ENCODE peak calls at places on chromosomes 11 and 22, in seven cellular contexts. One of them, this sample, is unnamed.

GRCh38 chr11:102446606-102447005 is 6.0 kb downstream of the TMEM123 start:
- DNase-seq in NCI-H1092: no peak
- DNase-seq in activated T-helper 1 cell treated with Interleukin-2 at 50 U/mL for 16 hours: no peak
- DNase-seq in NCI-H187: no peak
- DNase-seq in H1: no peak
- DNase-seq in lower leg skin: no peak
- DNase-seq in naive thymus-derived CD4-positive, alpha-beta T cell: no peak
- DNase-seq in this sample: no peak

GRCh38 chr22:44676441-44677298 is 25.3 kb upstream of the PRR5 start:
- DNase-seq in NCI-H1092: no peak
- DNase-seq in activated T-helper 1 cell treated with Interleukin-2 at 50 U/mL for 16 hours: no peak
- DNase-seq in NCI-H187: no peak
- DNase-seq in H1: no peak
- DNase-seq in lower leg skin: no peak
- DNase-seq in naive thymus-derived CD4-positive, alpha-beta T cell: no peak
- DNase-seq in this sample: no peak

GRCh38 chr11:61860054-61860903 is 31.1 kb downstream of the FADS3 start:
- DNase-seq in NCI-H1092: no peak
- DNase-seq in activated T-helper 1 cell treated with Interleukin-2 at 50 U/mL for 16 hours: no peak
- DNase-seq in NCI-H187: no peak
- DNase-seq in H1: no peak
- DNase-seq in lower leg skin: no peak
- DNase-seq in naive thymus-derived CD4-positive, alpha-beta T cell: no peak
- DNase-seq in this sample: no peak

GRCh38 chr11:69080361-69080973 is 31.7 kb downstream of the TPCN2 start:
- DNase-seq in NCI-H1092: no peak
- DNase-seq in activated T-helper 1 cell treated with Interleukin-2 at 50 U/mL for 16 hours: peak; percentile 18
- DNase-seq in NCI-H187: no peak
- DNase-seq in H1: no peak
- DNase-seq in lower leg skin: no peak
- DNase-seq in naive thymus-derived CD4-positive, alpha-beta T cell: no peak
- DNase-seq in this sample: peak; percentile 24

GRCh38 chr11:117950320-117950719 is 21.1 kb upstream of the TMPRSS13 start:
- DNase-seq in NCI-H1092: no peak
- DNase-seq in activated T-helper 1 cell treated with Interleukin-2 at 50 U/mL for 16 hours: peak; percentile 44
- DNase-seq in NCI-H187: no peak
- DNase-seq in H1: no peak
- DNase-seq in lower leg skin: peak; percentile 50
- DNase-seq in naive thymus-derived CD4-positive, alpha-beta T cell: peak; percentile 84
- DNase-seq in this sample: peak; percentile 79

GRCh38 chr11:111361082-111361801 is 17.8 kb downstream of the POU2AF1 start:
- DNase-seq in NCI-H1092: no peak
- DNase-seq in activated T-helper 1 cell treated with Interleukin-2 at 50 U/mL for 16 hours: no peak
- DNase-seq in NCI-H187: no peak
- DNase-seq in H1: no peak
- DNase-seq in lower leg skin: no peak
- DNase-seq in naive thymus-derived CD4-positive, alpha-beta T cell: no peak
- DNase-seq in this sample: no peak

GRCh38 chr11:64729851-64730382 is 6.9 kb upstream of the NRXN2 start:
- DNase-seq in NCI-H1092: no peak
- DNase-seq in activated T-helper 1 cell treated with Interleukin-2 at 50 U/mL for 16 hours: no peak
- DNase-seq in NCI-H187: peak; percentile 7
- DNase-seq in H1: no peak
- DNase-seq in lower leg skin: no peak
- DNase-seq in naive thymus-derived CD4-positive, alpha-beta T cell: no peak
- DNase-seq in this sample: no peak

GRCh38 chr22:38097557-38098409 is 12.7 kb downstream of the BAIAP2L2 start:
- DNase-seq in NCI-H1092: no peak
- DNase-seq in activated T-helper 1 cell treated with Interleukin-2 at 50 U/mL for 16 hours: no peak
- DNase-seq in NCI-H187: no peak
- DNase-seq in H1: no peak
- DNase-seq in lower leg skin: no peak
- DNase-seq in naive thymus-derived CD4-positive, alpha-beta T cell: no peak
- DNase-seq in this sample: no peak

GRCh38 chr22:49358041-49358440 is 469.6 kb downstream of the BRD1 start:
- DNase-seq in NCI-H1092: no peak
- DNase-seq in activated T-helper 1 cell treated with Interleukin-2 at 50 U/mL for 16 hours: no peak
- DNase-seq in NCI-H187: no peak
- DNase-seq in H1: no peak
- DNase-seq in lower leg skin: peak; percentile 74
- DNase-seq in naive thymus-derived CD4-positive, alpha-beta T cell: no peak
- DNase-seq in this sample: no peak

GRCh38 chr11:134559617-134559992 is 147.6 kb upstream of the B3GAT1 start:
- DNase-seq in NCI-H1092: no peak
- DNase-seq in activated T-helper 1 cell treated with Interleukin-2 at 50 U/mL for 16 hours: no peak
- DNase-seq in NCI-H187: no peak
- DNase-seq in H1: no peak
- DNase-seq in lower leg skin: peak; percentile 82
- DNase-seq in naive thymus-derived CD4-positive, alpha-beta T cell: no peak
- DNase-seq in this sample: no peak

GRCh38 chr11:70845761-70846160 is 406.6 kb downstream of the SHANK2 start:
- DNase-seq in NCI-H1092: no peak
- DNase-seq in activated T-helper 1 cell treated with Interleukin-2 at 50 U/mL for 16 hours: no peak
- DNase-seq in NCI-H187: no peak
- DNase-seq in H1: no peak
- DNase-seq in lower leg skin: no peak
- DNase-seq in naive thymus-derived CD4-positive, alpha-beta T cell: no peak
- DNase-seq in this sample: no peak

GRCh38 chr11:130728185-130729160 is 187.8 kb downstream of the SNX19 start:
- DNase-seq in NCI-H1092: no peak
- DNase-seq in activated T-helper 1 cell treated with Interleukin-2 at 50 U/mL for 16 hours: no peak
- DNase-seq in NCI-H187: no peak
- DNase-seq in H1: no peak
- DNase-seq in lower leg skin: no peak
- DNase-seq in naive thymus-derived CD4-positive, alpha-beta T cell: no peak
- DNase-seq in this sample: no peak

GRCh38 chr11:75160880-75161279 is 10.0 kb downstream of the SLCO2B1 start:
- DNase-seq in NCI-H1092: no peak
- DNase-seq in activated T-helper 1 cell treated with Interleukin-2 at 50 U/mL for 16 hours: no peak
- DNase-seq in NCI-H187: no peak
- DNase-seq in H1: no peak
- DNase-seq in lower leg skin: no peak
- DNase-seq in naive thymus-derived CD4-positive, alpha-beta T cell: no peak
- DNase-seq in this sample: no peak

GRCh38 chr11:77173494-77173893 is 45.4 kb downstream of the MYO7A start:
- DNase-seq in NCI-H1092: no peak
- DNase-seq in activated T-helper 1 cell treated with Interleukin-2 at 50 U/mL for 16 hours: no peak
- DNase-seq in NCI-H187: no peak
- DNase-seq in H1: no peak
- DNase-seq in lower leg skin: no peak
- DNase-seq in naive thymus-derived CD4-positive, alpha-beta T cell: no peak
- DNase-seq in this sample: no peak

GRCh38 chr11:47552086-47552580 is 799 bp downstream of the CELF1 start:
- DNase-seq in NCI-H1092: no peak
- DNase-seq in activated T-helper 1 cell treated with Interleukin-2 at 50 U/mL for 16 hours: no peak
- DNase-seq in NCI-H187: no peak
- DNase-seq in H1: no peak
- DNase-seq in lower leg skin: no peak
- DNase-seq in naive thymus-derived CD4-positive, alpha-beta T cell: peak; percentile 8
- DNase-seq in this sample: peak; percentile 13

GRCh38 chr11:34443136-34443535 is 4.4 kb downstream of the CAT start:
- DNase-seq in NCI-H1092: no peak
- DNase-seq in activated T-helper 1 cell treated with Interleukin-2 at 50 U/mL for 16 hours: no peak
- DNase-seq in NCI-H187: no peak
- DNase-seq in H1: no peak
- DNase-seq in lower leg skin: no peak
- DNase-seq in naive thymus-derived CD4-positive, alpha-beta T cell: no peak
- DNase-seq in this sample: no peak

GRCh38 chr11:32821517-32821916 is 8.2 kb upstream of the PRRG4 start:
- DNase-seq in NCI-H1092: no peak
- DNase-seq in activated T-helper 1 cell treated with Interleukin-2 at 50 U/mL for 16 hours: no peak
- DNase-seq in NCI-H187: no peak
- DNase-seq in H1: no peak
- DNase-seq in lower leg skin: no peak
- DNase-seq in naive thymus-derived CD4-positive, alpha-beta T cell: no peak
- DNase-seq in this sample: no peak

GRCh38 chr22:49693848-49694247 is 133.8 kb downstream of the BRD1 start:
- DNase-seq in NCI-H1092: no peak
- DNase-seq in activated T-helper 1 cell treated with Interleukin-2 at 50 U/mL for 16 hours: no peak
- DNase-seq in NCI-H187: no peak
- DNase-seq in H1: no peak
- DNase-seq in lower leg skin: no peak
- DNase-seq in naive thymus-derived CD4-positive, alpha-beta T cell: no peak
- DNase-seq in this sample: no peak

GRCh38 chr22:44786610-44787009 is 34.2 kb downstream of the ARHGAP8 start:
- DNase-seq in NCI-H1092: no peak
- DNase-seq in activated T-helper 1 cell treated with Interleukin-2 at 50 U/mL for 16 hours: no peak
- DNase-seq in NCI-H187: no peak
- DNase-seq in H1: no peak
- DNase-seq in lower leg skin: no peak
- DNase-seq in naive thymus-derived CD4-positive, alpha-beta T cell: no peak
- DNase-seq in this sample: no peak

GRCh38 chr22:29369460-29369859 is 18.9 kb downstream of the AP1B1 start:
- DNase-seq in NCI-H1092: no peak
- DNase-seq in activated T-helper 1 cell treated with Interleukin-2 at 50 U/mL for 16 hours: no peak
- DNase-seq in NCI-H187: no peak
- DNase-seq in H1: peak; percentile 33
- DNase-seq in lower leg skin: peak; percentile 92
- DNase-seq in naive thymus-derived CD4-positive, alpha-beta T cell: no peak
- DNase-seq in this sample: no peak